ENCODE peak calls at places on chromosomes 4 and X, in four cellular contexts. One of them, this sample, is unnamed.

GRCh38 chr4:80199947-80200346 is 2.6 kb downstream of the PRDM8 start:
- DNase-seq in cerebellar cortex: no peak
- DNase-seq in dorsolateral prefrontal cortex: no peak
- DNase-seq in ovary: no peak
- DNase-seq in this sample: no peak

GRCh38 chrX:112759512-112759911 is 79.8 kb upstream of the LHFPL1 start:
- DNase-seq in cerebellar cortex: no peak
- DNase-seq in dorsolateral prefrontal cortex: no peak
- DNase-seq in ovary: no peak
- DNase-seq in this sample: no peak

GRCh38 chr4:102169345-102169744 is 175.9 kb downstream of the SLC39A8 start:
- DNase-seq in cerebellar cortex: peak; percentile 72
- DNase-seq in dorsolateral prefrontal cortex: peak; percentile 19
- DNase-seq in ovary: no peak
- DNase-seq in this sample: no peak

GRCh38 chr4:813900-814299 is 12.0 kb downstream of the CPLX1 start:
- DNase-seq in cerebellar cortex: no peak
- DNase-seq in dorsolateral prefrontal cortex: no peak
- DNase-seq in ovary: no peak
- DNase-seq in this sample: no peak

GRCh38 chrX:9341305-9342201 is 123.3 kb upstream of the TBL1X start:
- DNase-seq in cerebellar cortex: no peak
- DNase-seq in dorsolateral prefrontal cortex: peak; percentile 47
- DNase-seq in ovary: peak; percentile 75
- DNase-seq in this sample: peak; percentile 70

GRCh38 chrX:150219374-150220185 is 143.5 kb upstream of the MAMLD1 start:
- DNase-seq in cerebellar cortex: no peak
- DNase-seq in dorsolateral prefrontal cortex: no peak
- DNase-seq in ovary: peak; percentile 22
- DNase-seq in this sample: no peak

GRCh38 chrX:46015653-46016052 is 529.6 kb downstream of the ZNF674 start:
- DNase-seq in cerebellar cortex: no peak
- DNase-seq in dorsolateral prefrontal cortex: no peak
- DNase-seq in ovary: no peak
- DNase-seq in this sample: no peak

GRCh38 chrX:17987783-17988182 is 126.7 kb upstream of the RAI2 start:
- DNase-seq in cerebellar cortex: no peak
- DNase-seq in dorsolateral prefrontal cortex: no peak
- DNase-seq in ovary: no peak
- DNase-seq in this sample: no peak

This sample was measured in left cardiac atrium.